ENCODE peak calls at places on chromosomes 11 and 22, in four cellular contexts. D, I, G and P are unnamed samples. For H3K27me3, the result is how much of the 10 kb centered on the place peaks cover.

GRCh38 chr22:42461511-42461910 is 29.3 kb upstream of the NFAM1 start:
- DNase-seq in D (no peak), I (no peak), G (no peak), P (no peak)

GRCh38 chr11:116312560-116313340 is 460.0 kb downstream of the BUD13 start:
- DNase-seq in D (peak), I (peak), G (peak), P (peak)

GRCh38 chr22:46525681-46526483 is 11.5 kb downstream of the CELSR1 start:
- DNase-seq in D (no peak), I (no peak), G (no peak), P (no peak)

GRCh38 chr11:15113381-15113780 is 1.3 kb upstream of the INSC start:
- DNase-seq in D (no peak), I (no peak), G (no peak), P (no peak)

GRCh38 chr11:118074785-118075184 is 2.1 kb upstream of the TMPRSS4 start:
- DNase-seq in D (no peak), I (peak), G (no peak), P (peak)

GRCh38 chr11:87116185-87116584 is 78.5 kb downstream of the TMEM135 start:
- DNase-seq in D (no peak), I (no peak), G (no peak), P (no peak)

GRCh38 chr11:58927393-58928081 is 11.8 kb upstream of the GLYATL1 start:
- DNase-seq in D (no peak), I (peak), G (peak), P (peak)

GRCh38 chr11:64210301-64211020 is 3.9 kb downstream of the FERMT3 start:
- DNase-seq in D (no peak), I (no peak), G (no peak), P (no peak)

GRCh38 chr11:118799372-118799771 is 8.4 kb upstream of the DDX6 start:
- DNase-seq in D (no peak), I (no peak), G (no peak), P (no peak)

GRCh38 chr11:9516113-9516512 is 55.3 kb downstream of the ZNF143 start:
- DNase-seq in D (no peak), I (peak), G (no peak), P (peak)

GRCh38 chr11:125998267-125998666 is 52.4 kb downstream of the VSIG10L2 start:
- DNase-seq in D (no peak), I (no peak), G (no peak), P (no peak)

GRCh38 chr11:70307176-70307575 is 36.7 kb downstream of the PPFIA1 start:
- DNase-seq in D (no peak), I (no peak), G (no peak), P (no peak)

GRCh38 chr11:71368966-71369365 is 79.2 kb downstream of the DHCR7 start:
- DNase-seq in D (no peak), I (no peak), G (no peak), P (no peak)

GRCh38 chr11:556175-556699 is 4.3 kb downstream of the LMNTD2 start:
- DNase-seq in D (no peak), I (peak), G (no peak), P (no peak)

GRCh38 chr11:506950-507726 is at the start of gene RNH1:
- DNase-seq in D (peak), I (peak), G (peak), P (peak)

GRCh38 chr11:11558826-11559225 is 63.0 kb downstream of the GALNT18 start:
- DNase-seq in D (no peak), I (no peak), G (no peak), P (no peak)

GRCh38 chr22:28955817-28956216 is 72.4 kb downstream of the ZNRF3 start:
- DNase-seq in D (no peak), I (no peak), G (peak), P (no peak)

GRCh38 chr11:3345736-3346135 is 33.2 kb downstream of the ZNF195 start:
- DNase-seq in D (no peak), I (no peak), G (no peak), P (no peak)

GRCh38 chr11:129694966-129695365 is 120.7 kb upstream of the TMEM45B start:
- DNase-seq in D (no peak), I (no peak), G (no peak), P (no peak)

GRCh38 chr11:92826136-92826535 is 143.3 kb upstream of the MTNR1B start:
- DNase-seq in D (no peak), I (no peak), G (peak), P (no peak)

GRCh38 chr22:38712496-38713207 is 6.9 kb downstream of the GTPBP1 start:
- DNase-seq in D (no peak), I (no peak), G (no peak), P (no peak)

GRCh38 chr11:58567889-58568512 is 7.7 kb downstream of the LPXN start:
- DNase-seq in D (peak), I (peak), G (peak), P (peak)

GRCh38 chr22:45804986-45805325 is 133.3 kb downstream of the ATXN10 start:
- DNase-seq in D (no peak), I (no peak), G (peak), P (no peak)

GRCh38 chr11:114183041-114183511 is 113.1 kb upstream of the NNMT start:
- DNase-seq in D (no peak), I (peak), G (no peak), P (no peak)

GRCh38 chr11:68974421-68975194 is 6.2 kb downstream of the MRGPRD start:
- DNase-seq in D (no peak), I (peak), G (peak), P (no peak)

GRCh38 chr11:110000858-110001257 is 92.3 kb upstream of the ZC3H12C start:
- DNase-seq in D (no peak), I (no peak), G (peak), P (no peak)

GRCh38 chr22:48724899-48725298 is 1102.8 kb downstream of the BRD1 start:
- DNase-seq in D (peak), I (no peak), G (no peak), P (no peak)

GRCh38 chr11:130827697-130828377 is 88.4 kb downstream of the SNX19 start:
- DNase-seq in D (peak), I (peak), G (peak), P (peak)

GRCh38 chr11:35629914-35630313 is 11.7 kb downstream of the FJX1 start:
- DNase-seq in D (no peak), I (peak), G (peak), P (no peak)

GRCh38 chr11:17256512-17256911 is 20.0 kb upstream of the NUCB2 start:
- DNase-seq in D (no peak), I (no peak), G (peak), P (no peak)

GRCh38 chr22:24175160-24175808 is 6.0 kb upstream of the SUSD2 start:
- DNase-seq in D (peak), I (peak), G (peak), P (peak)

GRCh38 chr11:92276773-92277172 is 52.2 kb downstream of the FAT3 start:
- DNase-seq in D (no peak), I (no peak), G (peak), P (no peak)

GRCh38 chr11:1659478-1659877 is 29.9 kb downstream of the KRTAP5-5 start:
- DNase-seq in D (no peak), I (no peak), G (no peak), P (no peak)

GRCh38 chr22:49183826-49184216 is 643.9 kb downstream of the BRD1 start:
- DNase-seq in D (no peak), I (no peak), G (no peak), P (no peak)

GRCh38 chr11:119845756-119846155 is 116.8 kb upstream of the NECTIN1 start:
- DNase-seq in D (no peak), I (no peak), G (no peak), P (no peak)

GRCh38 chr11:117861151-117862018 is 15.1 kb downstream of the FXYD6 start:
- DNase-seq in D (peak), I (no peak), G (peak), P (no peak)

GRCh38 chr22:39616051-39616450 is 45.5 kb downstream of the CACNA1I start:
- DNase-seq in D (no peak), I (no peak), G (no peak), P (no peak)

GRCh38 chr11:112172362-112172994 is 2.8 kb upstream of the BCO2 start:
- DNase-seq in D (no peak), I (no peak), G (peak), P (no peak)
- H3K4me3 ChIP-seq in D (no peak), I (no peak), G (no peak), P (no peak)

DNA sequence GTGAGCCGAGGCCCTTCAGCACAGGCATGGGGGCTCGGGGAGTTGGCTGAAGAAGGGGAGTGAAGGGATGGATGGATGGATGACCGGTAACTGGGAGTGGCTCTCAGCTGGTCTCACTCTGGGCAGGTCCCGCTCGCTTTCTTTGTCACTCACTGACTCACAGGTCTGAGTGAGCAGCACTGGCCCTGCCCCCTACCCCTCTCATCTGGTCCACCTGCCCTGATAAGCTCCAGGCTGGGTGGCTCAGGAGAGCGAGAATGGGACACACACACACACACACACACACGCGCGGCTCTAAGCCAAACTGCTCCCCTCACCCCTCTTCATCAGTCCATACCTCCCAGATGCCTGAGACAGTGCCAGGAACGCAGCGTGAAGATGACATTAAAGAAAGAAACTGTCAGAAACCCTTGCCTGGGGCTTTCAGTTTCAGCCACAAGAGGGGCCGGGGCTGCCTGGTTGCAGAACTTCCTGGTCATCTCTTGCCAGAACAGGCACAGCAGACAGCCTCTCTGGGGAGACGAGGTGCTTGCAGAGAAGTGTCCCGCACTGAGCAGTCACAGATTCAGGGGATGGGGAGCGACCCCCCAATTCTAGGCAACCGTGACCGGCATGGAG is 16.5 kb upstream of the SHISAL1 start:
- DNase-seq in D (no peak), I (no peak), G (no peak), P (no peak)
- H3K27me3 ChIP-seq in D (half or more), I (under half), G (under half), P (under half)

GRCh38 chr11:57277845-57278720 is 41.0 kb upstream of the APLNR start:
- DNase-seq in D (peak), I (peak), G (peak), P (peak)
- H3K4me3 ChIP-seq in D (peak), I (no peak), G (no peak), P (no peak)

DNA sequence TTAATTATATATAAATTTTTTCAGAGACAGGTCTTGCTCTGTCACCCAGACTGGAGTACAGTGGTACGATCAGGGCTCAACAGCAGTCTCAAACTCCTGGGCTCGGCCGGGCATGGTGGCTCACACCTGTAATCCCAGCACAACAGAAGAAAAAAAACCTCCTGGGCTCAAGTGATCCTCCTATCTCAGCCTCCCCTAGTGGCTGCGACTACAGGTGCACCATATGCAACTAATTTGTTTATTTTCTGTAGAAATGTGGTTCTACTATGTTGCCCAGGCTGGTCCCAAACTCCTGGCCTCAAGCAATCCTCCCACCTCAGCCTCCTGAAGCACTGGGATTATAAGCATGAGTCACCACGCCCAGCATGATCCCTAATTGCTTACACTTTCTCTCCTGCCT is 56.1 kb upstream of the SLC35C1 start:
- DNase-seq in D (no peak), I (no peak), G (no peak), P (no peak)
- H3K27me3 ChIP-seq in D (under half), I (under half), G (under half), P (under half)

DNA sequence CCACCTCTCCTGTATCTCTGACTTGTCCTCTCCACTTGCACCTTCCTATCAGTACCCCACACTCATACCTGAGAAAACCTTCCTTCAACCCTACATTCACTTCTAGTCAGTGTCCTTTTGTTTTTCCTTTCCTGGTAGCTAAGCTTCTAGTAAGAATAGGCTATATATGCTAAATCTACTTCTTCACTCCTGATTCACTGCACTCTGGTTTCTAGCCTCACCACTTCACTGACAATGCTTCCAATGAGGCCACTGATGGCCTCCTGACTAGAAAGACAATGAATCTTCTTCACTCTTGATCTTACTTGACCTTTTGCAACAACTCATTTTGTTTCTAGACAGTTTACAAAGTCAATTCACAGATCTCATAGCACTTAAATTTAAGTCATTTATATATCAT is 52.0 kb downstream of the RELT start:
- DNase-seq in D (no peak), I (no peak), G (no peak), P (no peak)
- H3K4me3 ChIP-seq in D (no peak), I (no peak), G (no peak), P (no peak)

GRCh38 chr22:26956346-26956745 is 299.0 kb downstream of the MIAT start:
- DNase-seq in D (no peak), I (no peak), G (no peak), P (no peak)
- H3K27me3 ChIP-seq in D (half or more), I (under half), G (under half), P (under half)